ENCODE peak calls at places on chromosomes 2 and 18, in six cellular contexts. One of them, this sample, is unnamed.

GRCh38 chr18:48123324-48123723 is 192.9 kb upstream of the SMAD2 start:
- DNase-seq in HFFc6: no peak
- DNase-seq in HTR-8/SVneo: no peak
- DNase-seq in stimulated activated CD8-positive, alpha-beta memory T cell treated with anti-CD3 and anti-CD28 coated beads, Interleukin-7, amount 100 ng/mL, for 24 hours: no peak
- DNase-seq in NCI-H460: no peak
- DNase-seq in coronary artery: no peak
- DNase-seq in this sample: no peak

GRCh38 chr2:188159484-188159883 is 132.2 kb upstream of the GULP1 start:
- DNase-seq in HFFc6: no peak
- DNase-seq in HTR-8/SVneo: no peak
- DNase-seq in stimulated activated CD8-positive, alpha-beta memory T cell treated with anti-CD3 and anti-CD28 coated beads, Interleukin-7, amount 100 ng/mL, for 24 hours: no peak
- DNase-seq in NCI-H460: no peak
- DNase-seq in coronary artery: no peak
- DNase-seq in this sample: no peak

GRCh38 chr18:32114293-32114692 is 22.6 kb downstream of the RNF138 start:
- DNase-seq in HFFc6: no peak
- DNase-seq in HTR-8/SVneo: no peak
- DNase-seq in stimulated activated CD8-positive, alpha-beta memory T cell treated with anti-CD3 and anti-CD28 coated beads, Interleukin-7, amount 100 ng/mL, for 24 hours: no peak
- DNase-seq in NCI-H460: no peak
- DNase-seq in coronary artery: no peak
- DNase-seq in this sample: no peak

GRCh38 chr2:238998775-238999174 is 150.9 kb downstream of the TWIST2 start:
- DNase-seq in HFFc6: no peak
- DNase-seq in HTR-8/SVneo: no peak
- DNase-seq in stimulated activated CD8-positive, alpha-beta memory T cell treated with anti-CD3 and anti-CD28 coated beads, Interleukin-7, amount 100 ng/mL, for 24 hours: no peak
- DNase-seq in NCI-H460: no peak
- DNase-seq in coronary artery: no peak
- DNase-seq in this sample: no peak

GRCh38 chr2:96403481-96403880 is 67.9 kb downstream of the NCAPH start:
- DNase-seq in HFFc6: no peak
- DNase-seq in HTR-8/SVneo: no peak
- DNase-seq in stimulated activated CD8-positive, alpha-beta memory T cell treated with anti-CD3 and anti-CD28 coated beads, Interleukin-7, amount 100 ng/mL, for 24 hours: no peak
- DNase-seq in NCI-H460: no peak
- DNase-seq in coronary artery: no peak
- DNase-seq in this sample: no peak

GRCh38 chr18:48560491-48560890 is 21.7 kb downstream of the CTIF start:
- DNase-seq in HFFc6: no peak
- DNase-seq in HTR-8/SVneo: no peak
- DNase-seq in stimulated activated CD8-positive, alpha-beta memory T cell treated with anti-CD3 and anti-CD28 coated beads, Interleukin-7, amount 100 ng/mL, for 24 hours: no peak
- DNase-seq in NCI-H460: no peak
- DNase-seq in coronary artery: no peak
- DNase-seq in this sample: no peak

GRCh38 chr2:7773362-7773973 is 856.3 kb downstream of the RNF144A start:
- DNase-seq in HFFc6: peak
- DNase-seq in HTR-8/SVneo: no peak
- DNase-seq in stimulated activated CD8-positive, alpha-beta memory T cell treated with anti-CD3 and anti-CD28 coated beads, Interleukin-7, amount 100 ng/mL, for 24 hours: no peak
- DNase-seq in NCI-H460: no peak
- DNase-seq in coronary artery: no peak
- DNase-seq in this sample: no peak

GRCh38 chr18:11251891-11252270 is 102.5 kb upstream of the PIEZO2 start:
- DNase-seq in HFFc6: no peak
- DNase-seq in HTR-8/SVneo: no peak
- DNase-seq in stimulated activated CD8-positive, alpha-beta memory T cell treated with anti-CD3 and anti-CD28 coated beads, Interleukin-7, amount 100 ng/mL, for 24 hours: no peak
- DNase-seq in NCI-H460: no peak
- DNase-seq in coronary artery: no peak
- DNase-seq in this sample: no peak

GRCh38 chr2:30472326-30472725 is 25.3 kb downstream of the LCLAT1 start:
- DNase-seq in HFFc6: no peak
- DNase-seq in HTR-8/SVneo: no peak
- DNase-seq in stimulated activated CD8-positive, alpha-beta memory T cell treated with anti-CD3 and anti-CD28 coated beads, Interleukin-7, amount 100 ng/mL, for 24 hours: no peak
- DNase-seq in NCI-H460: no peak
- DNase-seq in coronary artery: no peak
- DNase-seq in this sample: no peak

GRCh38 chr2:207937253-207937652 is 88.1 kb downstream of the PLEKHM3 start:
- DNase-seq in HFFc6: no peak
- DNase-seq in HTR-8/SVneo: no peak
- DNase-seq in stimulated activated CD8-positive, alpha-beta memory T cell treated with anti-CD3 and anti-CD28 coated beads, Interleukin-7, amount 100 ng/mL, for 24 hours: no peak
- DNase-seq in NCI-H460: no peak
- DNase-seq in coronary artery: no peak
- DNase-seq in this sample: no peak

GRCh38 chr2:159054985-159055384 is 86.5 kb downstream of the TANC1 start:
- DNase-seq in HFFc6: no peak
- DNase-seq in HTR-8/SVneo: no peak
- DNase-seq in stimulated activated CD8-positive, alpha-beta memory T cell treated with anti-CD3 and anti-CD28 coated beads, Interleukin-7, amount 100 ng/mL, for 24 hours: no peak
- DNase-seq in NCI-H460: no peak
- DNase-seq in coronary artery: no peak
- DNase-seq in this sample: no peak

GRCh38 chr2:96205888-96206287 is 2.7 kb downstream of the STARD7 start:
- DNase-seq in HFFc6: peak
- DNase-seq in HTR-8/SVneo: no peak
- DNase-seq in stimulated activated CD8-positive, alpha-beta memory T cell treated with anti-CD3 and anti-CD28 coated beads, Interleukin-7, amount 100 ng/mL, for 24 hours: no peak
- DNase-seq in NCI-H460: no peak
- DNase-seq in coronary artery: no peak
- DNase-seq in this sample: no peak

GRCh38 chr18:24071029-24071428 is 56.5 kb downstream of the TTC39C start:
- DNase-seq in HFFc6: no peak
- DNase-seq in HTR-8/SVneo: no peak
- DNase-seq in stimulated activated CD8-positive, alpha-beta memory T cell treated with anti-CD3 and anti-CD28 coated beads, Interleukin-7, amount 100 ng/mL, for 24 hours: no peak
- DNase-seq in NCI-H460: no peak
- DNase-seq in coronary artery: no peak
- DNase-seq in this sample: no peak

GRCh38 chr18:9852266-9853081 is 33.3 kb upstream of the TXNDC2 start:
- DNase-seq in HFFc6: no peak
- DNase-seq in HTR-8/SVneo: no peak
- DNase-seq in stimulated activated CD8-positive, alpha-beta memory T cell treated with anti-CD3 and anti-CD28 coated beads, Interleukin-7, amount 100 ng/mL, for 24 hours: no peak
- DNase-seq in NCI-H460: no peak
- DNase-seq in coronary artery: no peak
- DNase-seq in this sample: no peak

GRCh38 chr2:67311536-67311935 is 85.6 kb upstream of the ETAA1 start:
- DNase-seq in HFFc6: peak
- DNase-seq in HTR-8/SVneo: peak
- DNase-seq in stimulated activated CD8-positive, alpha-beta memory T cell treated with anti-CD3 and anti-CD28 coated beads, Interleukin-7, amount 100 ng/mL, for 24 hours: no peak
- DNase-seq in NCI-H460: no peak
- DNase-seq in coronary artery: no peak
- DNase-seq in this sample: no peak

GRCh38 chr2:104412384-104412783 is 441.5 kb upstream of the POU3F3 start:
- DNase-seq in HFFc6: no peak
- DNase-seq in HTR-8/SVneo: no peak
- DNase-seq in stimulated activated CD8-positive, alpha-beta memory T cell treated with anti-CD3 and anti-CD28 coated beads, Interleukin-7, amount 100 ng/mL, for 24 hours: no peak
- DNase-seq in NCI-H460: peak
- DNase-seq in coronary artery: no peak
- DNase-seq in this sample: peak

GRCh38 chr2:208186465-208186864 is 3.4 kb downstream of the C2orf80 start:
- DNase-seq in HFFc6: no peak
- DNase-seq in HTR-8/SVneo: no peak
- DNase-seq in stimulated activated CD8-positive, alpha-beta memory T cell treated with anti-CD3 and anti-CD28 coated beads, Interleukin-7, amount 100 ng/mL, for 24 hours: no peak
- DNase-seq in NCI-H460: no peak
- DNase-seq in coronary artery: no peak
- DNase-seq in this sample: no peak

GRCh38 chr2:24842081-24843050 is 49.1 kb downstream of the CENPO start:
- DNase-seq in HFFc6: no peak
- DNase-seq in HTR-8/SVneo: no peak
- DNase-seq in stimulated activated CD8-positive, alpha-beta memory T cell treated with anti-CD3 and anti-CD28 coated beads, Interleukin-7, amount 100 ng/mL, for 24 hours: no peak
- DNase-seq in NCI-H460: no peak
- DNase-seq in coronary artery: no peak
- DNase-seq in this sample: no peak

GRCh38 chr2:54000524-54000923 is 29.7 kb upstream of the PSME4 start:
- DNase-seq in HFFc6: no peak
- DNase-seq in HTR-8/SVneo: no peak
- DNase-seq in stimulated activated CD8-positive, alpha-beta memory T cell treated with anti-CD3 and anti-CD28 coated beads, Interleukin-7, amount 100 ng/mL, for 24 hours: no peak
- DNase-seq in NCI-H460: no peak
- DNase-seq in coronary artery: no peak
- DNase-seq in this sample: no peak

GRCh38 chr2:95392730-95393455 is 9.6 kb upstream of the FAHD2A start:
- DNase-seq in HFFc6: no peak
- DNase-seq in HTR-8/SVneo: no peak
- DNase-seq in stimulated activated CD8-positive, alpha-beta memory T cell treated with anti-CD3 and anti-CD28 coated beads, Interleukin-7, amount 100 ng/mL, for 24 hours: no peak
- DNase-seq in NCI-H460: no peak
- DNase-seq in coronary artery: no peak
- DNase-seq in this sample: no peak

GRCh38 chr2:235026137-235026536 is 74.3 kb downstream of the SH3BP4 start:
- DNase-seq in HFFc6: peak
- DNase-seq in HTR-8/SVneo: peak
- DNase-seq in stimulated activated CD8-positive, alpha-beta memory T cell treated with anti-CD3 and anti-CD28 coated beads, Interleukin-7, amount 100 ng/mL, for 24 hours: no peak
- DNase-seq in NCI-H460: peak
- DNase-seq in coronary artery: no peak
- DNase-seq in this sample: peak

GRCh38 chr2:119545754-119546445 is 1.7 kb downstream of the CFAP221 start:
- DNase-seq in HFFc6: no peak
- DNase-seq in HTR-8/SVneo: no peak
- DNase-seq in stimulated activated CD8-positive, alpha-beta memory T cell treated with anti-CD3 and anti-CD28 coated beads, Interleukin-7, amount 100 ng/mL, for 24 hours: no peak
- DNase-seq in NCI-H460: no peak
- DNase-seq in coronary artery: no peak
- DNase-seq in this sample: no peak

GRCh38 chr2:36780231-36780808 is 83.8 kb downstream of the VIT start:
- DNase-seq in HFFc6: peak
- DNase-seq in HTR-8/SVneo: peak
- DNase-seq in stimulated activated CD8-positive, alpha-beta memory T cell treated with anti-CD3 and anti-CD28 coated beads, Interleukin-7, amount 100 ng/mL, for 24 hours: no peak
- DNase-seq in NCI-H460: peak
- DNase-seq in coronary artery: no peak
- DNase-seq in this sample: peak

GRCh38 chr18:32768646-32769206 is 4.1 kb downstream of the KLHL14 start:
- DNase-seq in HFFc6: no peak
- DNase-seq in HTR-8/SVneo: no peak
- DNase-seq in stimulated activated CD8-positive, alpha-beta memory T cell treated with anti-CD3 and anti-CD28 coated beads, Interleukin-7, amount 100 ng/mL, for 24 hours: no peak
- DNase-seq in NCI-H460: no peak
- DNase-seq in coronary artery: no peak
- DNase-seq in this sample: no peak

GRCh38 chr18:32911660-32912284 is 138.9 kb upstream of the KLHL14 start:
- DNase-seq in HFFc6: no peak
- DNase-seq in HTR-8/SVneo: no peak
- DNase-seq in stimulated activated CD8-positive, alpha-beta memory T cell treated with anti-CD3 and anti-CD28 coated beads, Interleukin-7, amount 100 ng/mL, for 24 hours: no peak
- DNase-seq in NCI-H460: no peak
- DNase-seq in coronary artery: no peak
- DNase-seq in this sample: peak

GRCh38 chr2:110865188-110865587 is 132.8 kb downstream of the ACOXL start:
- DNase-seq in HFFc6: no peak
- DNase-seq in HTR-8/SVneo: no peak
- DNase-seq in stimulated activated CD8-positive, alpha-beta memory T cell treated with anti-CD3 and anti-CD28 coated beads, Interleukin-7, amount 100 ng/mL, for 24 hours: no peak
- DNase-seq in NCI-H460: no peak
- DNase-seq in coronary artery: no peak
- DNase-seq in this sample: no peak

GRCh38 chr2:57139179-57139578 is 907.4 kb upstream of the VRK2 start:
- DNase-seq in HFFc6: no peak
- DNase-seq in HTR-8/SVneo: no peak
- DNase-seq in stimulated activated CD8-positive, alpha-beta memory T cell treated with anti-CD3 and anti-CD28 coated beads, Interleukin-7, amount 100 ng/mL, for 24 hours: no peak
- DNase-seq in NCI-H460: no peak
- DNase-seq in coronary artery: no peak
- DNase-seq in this sample: no peak

GRCh38 chr2:146220957-146221356 is 1623.9 kb upstream of the ACVR2A start:
- DNase-seq in HFFc6: no peak
- DNase-seq in HTR-8/SVneo: no peak
- DNase-seq in stimulated activated CD8-positive, alpha-beta memory T cell treated with anti-CD3 and anti-CD28 coated beads, Interleukin-7, amount 100 ng/mL, for 24 hours: no peak
- DNase-seq in NCI-H460: no peak
- DNase-seq in coronary artery: no peak
- DNase-seq in this sample: no peak

This sample was measured in Panc1.